ENCODE peak calls at places on chromosome 4, in ten cellular contexts. L is mucosa of descending colon; Y is mucosa of gallbladder; I is stimulated activated CD4-positive, alpha-beta T cell treated with anti-CD3 and anti-CD28 coated beads, Interleukin-1b, Interleukin-23, amount 100 ng/mL, for 4 hours; O is activated T-cell treated with anti-CD3 and anti-CD28 coated beads for 24 hours; M is CD4-positive, alpha-beta T cell; Q is T-helper 1 cell; G is germinal center; S is endodermal cell; E is central memory CD4-positive, alpha-beta T cell. R is an unnamed sample.
A peak's percentile ranks its signal among the peaks of the same experiment; 100 is the strongest.

GRCh38 chr4:46894841-46895240 is 14.2 kb downstream of the COX7B2 start:
- DNase-seq in L (no peak), Y (no peak), I (no peak), O (no peak), M (no peak), Q (no peak), G (no peak), S (no peak), E (no peak), R (no peak)

GRCh38 chr4:52192697-52193096 is 141.6 kb downstream of the SPATA18 start:
- DNase-seq in L (no peak), Y (no peak), I (no peak), O (no peak), M (no peak), Q (no peak), G (no peak), S (no peak), E (no peak), R (no peak)

GRCh38 chr4:113823291-113823659 is 61.7 kb upstream of the CAMK2D start:
- DNase-seq in L (no peak), Y (no peak), I (no peak), O (no peak), M (no peak), Q (no peak), G (no peak), S (no peak), E (no peak), R (no peak)

GRCh38 chr4:106367072-106367471 is 1.5 kb downstream of the GIMD1 start:
- DNase-seq in L (no peak), Y (no peak), I (no peak), O (no peak), M (no peak), Q (no peak), G (no peak), S (no peak), E (no peak), R (no peak)

GRCh38 chr4:4820264-4820663 is 39.2 kb upstream of the MSX1 start:
- DNase-seq in L (no peak), Y (no peak), I (no peak), O (no peak), M (no peak), Q (no peak), G (no peak), S (peak; percentile 24), E (no peak), R (no peak)

GRCh38 chr4:3108211-3108610 is 33.7 kb downstream of the HTT start:
- DNase-seq in L (no peak), Y (no peak), I (no peak), O (no peak), M (no peak), Q (no peak), G (no peak), S (no peak), E (no peak), R (no peak)

GRCh38 chr4:150009533-150009932 is 68.7 kb upstream of the DCLK2 start:
- DNase-seq in L (no peak), Y (no peak), I (no peak), O (no peak), M (no peak), Q (no peak), G (no peak), S (no peak), E (no peak), R (no peak)

GRCh38 chr4:98657531-98658286 is 702 bp downstream of the TSPAN5 start:
- DNase-seq in L (peak; percentile 47), Y (peak; percentile 15), I (peak; percentile 23), O (peak; percentile 39), M (peak; percentile 20), Q (no peak), G (peak; percentile 19), S (peak; percentile 79), E (peak; percentile 40), R (peak; percentile 43)

GRCh38 chr4:56215138-56215793 is 172.0 kb downstream of the AASDH start:
- DNase-seq in L (no peak), Y (peak; percentile 21), I (no peak), O (no peak), M (no peak), Q (no peak), G (no peak), S (no peak), E (no peak), R (no peak)

GRCh38 chr4:53098681-53099121 is 236.6 kb downstream of the RASL11B start:
- DNase-seq in L (no peak), Y (no peak), I (no peak), O (no peak), M (no peak), Q (no peak), G (no peak), S (no peak), E (no peak), R (no peak)

GRCh38 chr4:151428346-151428745 is 19.4 kb downstream of the FHIP1A start:
- DNase-seq in L (no peak), Y (no peak), I (no peak), O (no peak), M (no peak), Q (no peak), G (no peak), S (no peak), E (no peak), R (no peak)

GRCh38 chr4:14022428-14022827 is 394.9 kb upstream of the BOD1L1 start:
- DNase-seq in L (no peak), Y (no peak), I (no peak), O (no peak), M (no peak), Q (no peak), G (no peak), S (no peak), E (no peak), R (no peak)

GRCh38 chr4:150541681-150542080 is 40.3 kb upstream of the MAB21L2 start:
- DNase-seq in L (no peak), Y (no peak), I (no peak), O (no peak), M (no peak), Q (no peak), G (no peak), S (no peak), E (no peak), R (no peak)

GRCh38 chr4:107747748-107748486 is 27.9 kb upstream of the PAPSS1 start:
- DNase-seq in L (no peak), Y (no peak), I (no peak), O (no peak), M (no peak), Q (no peak), G (no peak), S (no peak), E (no peak), R (no peak)